ENCODE peak calls at places on chromosomes 16 and 17, in five cellular contexts. G, H, L, Q and R are unnamed samples.

GRCh38 chr17:6915620-6916019 is 80.2 kb upstream of the ALOX12 start:
- DNase-seq in Q (no peak), L (no peak), G (no peak), H (no peak), R (no peak)

GRCh38 chr16:13856398-13856797 is 63.6 kb upstream of the ERCC4 start:
- DNase-seq in H (no peak), Q (no peak), L (no peak), G (peak; percentile 66), R (no peak)

GRCh38 chr16:75908718-75909117 is 182.4 kb upstream of the CPHXL start:
- DNase-seq in H (no peak), L (no peak), Q (no peak), G (no peak), R (no peak)

GRCh38 chr16:59210955-59211541 is 476.9 kb upstream of the GOT2 start:
- DNase-seq in L (no peak), Q (no peak), H (no peak), G (no peak), R (no peak)

GRCh38 chr17:9648521-9649110 is 3.3 kb downstream of the USP43 start:
- DNase-seq in L (no peak), Q (no peak), G (no peak), H (no peak), R (no peak)

GRCh38 chr17:65061621-65062020 is 5.1 kb upstream of the GNA13 start:
- DNase-seq in H (no peak), G (no peak), L (no peak), Q (no peak), R (no peak)

GRCh38 chr17:42679001-42679491 is 2.3 kb upstream of the PLEKHH3 start:
- DNase-seq in G (no peak), H (peak; percentile 83), Q (peak; percentile 65), L (peak; percentile 51), R (peak; percentile 48)

GRCh38 chr17:81566461-81567126 is 14.4 kb upstream of the FAAP100 start:
- DNase-seq in G (peak; percentile 93), Q (peak; percentile 35), L (no peak), H (peak; percentile 75), R (no peak)

GRCh38 chr17:46002311-46002972 is 3.4 kb downstream of the STH start:
- DNase-seq in Q (peak; percentile 36), H (peak; percentile 85), L (peak; percentile 75), G (peak; percentile 24), R (peak; percentile 84)

GRCh38 chr16:84699147-84699711 is 571 bp upstream of the USP10 start:
- DNase-seq in H (no peak), Q (no peak), L (no peak), G (no peak), R (peak; percentile 27)

GRCh38 chr16:57747996-57748395 is 12.4 kb downstream of the KATNB1 start:
- DNase-seq in Q (no peak), H (no peak), G (no peak), L (no peak), R (no peak)

GRCh38 chr16:8878523-8878911 is 3.6 kb upstream of the LITAFD start:
- DNase-seq in H (no peak), Q (no peak), L (no peak), G (no peak), R (no peak)

GRCh38 chr17:2344528-2344927 is 7.2 kb downstream of the SGSM2 start:
- DNase-seq in Q (no peak), G (no peak), L (no peak), H (no peak), R (no peak)

GRCh38 chr17:47275245-47275984 is 21.8 kb downstream of the ITGB3 start:
- DNase-seq in H (peak; percentile 87), Q (peak; percentile 60), G (peak; percentile 50), L (no peak), R (no peak)

GRCh38 chr17:59785091-59785799 is 77.8 kb downstream of the VMP1 start:
- DNase-seq in Q (no peak), H (no peak), L (no peak), G (no peak), R (no peak)

GRCh38 chr16:48956620-48957019 is 325.0 kb downstream of the CBLN1 start:
- DNase-seq in Q (no peak), G (no peak), L (no peak), H (no peak), R (no peak)

GRCh38 chr17:3773511-3773910 is 27.5 kb downstream of the ITGAE start:
- DNase-seq in L (no peak), G (no peak), H (no peak), Q (no peak), R (no peak)

GRCh38 chr17:83064732-83065659 is 14.4 kb upstream of the METRNL start:
- DNase-seq in L (no peak), G (no peak), H (peak; percentile 87), Q (no peak), R (no peak)

GRCh38 chr17:57511475-57512123 is 233.5 kb downstream of the CCDC182 start:
- DNase-seq in L (no peak), H (no peak), G (no peak), Q (no peak), R (no peak)